ENCODE peak calls at places on chromosomes 3 and 15, in eight cellular contexts. One of them, this sample, is unnamed.

GRCh38 chr3:49930922-49931321 is 1.3 kb upstream of the MON1A start:
- DNase-seq in adrenal gland: no peak
- DNase-seq in left lung: no peak
- DNase-seq in foreskin fibroblast: peak
- DNase-seq in heart left ventricle: no peak
- DNase-seq in AG10803: no peak
- DNase-seq in fibroblast of mammary gland: no peak
- DNase-seq in AG09309: no peak
- DNase-seq in this sample: no peak

GRCh38 chr15:70597945-70598344 is 165.4 kb downstream of the UACA start:
- DNase-seq in AG09309: no peak
- DNase-seq in foreskin fibroblast: no peak
- DNase-seq in AG10803: no peak
- DNase-seq in fibroblast of mammary gland: no peak
- DNase-seq in heart left ventricle: no peak
- DNase-seq in adrenal gland: no peak
- DNase-seq in left lung: no peak
- DNase-seq in this sample: no peak

GRCh38 chr15:51737538-51738305 is at the start of gene LYSMD2:
- DNase-seq in heart left ventricle: peak
- DNase-seq in foreskin fibroblast: peak
- DNase-seq in AG10803: peak
- DNase-seq in adrenal gland: peak
- DNase-seq in left lung: peak
- DNase-seq in AG09309: no peak
- DNase-seq in fibroblast of mammary gland: peak
- DNase-seq in this sample: no peak

GRCh38 chr3:133282239-133282638 is 117.6 kb upstream of the BFSP2 start:
- DNase-seq in AG10803: peak
- DNase-seq in left lung: no peak
- DNase-seq in heart left ventricle: no peak
- DNase-seq in AG09309: no peak
- DNase-seq in foreskin fibroblast: peak
- DNase-seq in fibroblast of mammary gland: no peak
- DNase-seq in adrenal gland: no peak
- DNase-seq in this sample: no peak

GRCh38 chr3:117356296-117356695 is 646.7 kb downstream of the TUSC7 start:
- DNase-seq in heart left ventricle: no peak
- DNase-seq in adrenal gland: no peak
- DNase-seq in AG10803: no peak
- DNase-seq in foreskin fibroblast: no peak
- DNase-seq in fibroblast of mammary gland: no peak
- DNase-seq in AG09309: no peak
- DNase-seq in left lung: no peak
- DNase-seq in this sample: no peak

GRCh38 chr15:99438222-99438592 is 127.6 kb upstream of the MEF2A start:
- DNase-seq in left lung: no peak
- DNase-seq in adrenal gland: peak
- DNase-seq in fibroblast of mammary gland: no peak
- DNase-seq in AG10803: no peak
- DNase-seq in foreskin fibroblast: no peak
- DNase-seq in heart left ventricle: no peak
- DNase-seq in AG09309: no peak
- DNase-seq in this sample: no peak

GRCh38 chr15:73832657-73833056 is 40.7 kb upstream of the TBC1D21 start:
- DNase-seq in fibroblast of mammary gland: no peak
- DNase-seq in left lung: no peak
- DNase-seq in AG10803: no peak
- DNase-seq in adrenal gland: no peak
- DNase-seq in AG09309: no peak
- DNase-seq in heart left ventricle: no peak
- DNase-seq in foreskin fibroblast: no peak
- DNase-seq in this sample: no peak

GRCh38 chr3:112303811-112304325 is 9.9 kb upstream of the SLC9C1 start:
- DNase-seq in fibroblast of mammary gland: peak
- DNase-seq in AG09309: no peak
- DNase-seq in AG10803: peak
- DNase-seq in heart left ventricle: no peak
- DNase-seq in left lung: peak
- DNase-seq in adrenal gland: peak
- DNase-seq in foreskin fibroblast: peak
- DNase-seq in this sample: no peak

GRCh38 chr3:149575213-149575961 is 82.4 kb downstream of the WWTR1 start:
- DNase-seq in AG10803: peak
- DNase-seq in foreskin fibroblast: peak
- DNase-seq in fibroblast of mammary gland: peak
- DNase-seq in adrenal gland: no peak
- DNase-seq in heart left ventricle: no peak
- DNase-seq in left lung: no peak
- DNase-seq in AG09309: peak
- DNase-seq in this sample: no peak

GRCh38 chr3:44065311-44065710 is 176.4 kb upstream of the TOPAZ1 start:
- DNase-seq in left lung: no peak
- DNase-seq in AG10803: peak
- DNase-seq in adrenal gland: peak
- DNase-seq in fibroblast of mammary gland: no peak
- DNase-seq in heart left ventricle: no peak
- DNase-seq in foreskin fibroblast: peak
- DNase-seq in AG09309: no peak
- DNase-seq in this sample: peak

GRCh38 chr3:115211810-115212492 is 64.9 kb upstream of the ZBTB20 start:
- DNase-seq in AG09309: no peak
- DNase-seq in foreskin fibroblast: no peak
- DNase-seq in heart left ventricle: no peak
- DNase-seq in AG10803: no peak
- DNase-seq in adrenal gland: no peak
- DNase-seq in left lung: no peak
- DNase-seq in fibroblast of mammary gland: no peak
- DNase-seq in this sample: no peak

GRCh38 chr3:147419062-147419701 is 10.0 kb downstream of the ZIC1 start:
- DNase-seq in adrenal gland: no peak
- DNase-seq in fibroblast of mammary gland: peak
- DNase-seq in AG10803: peak
- DNase-seq in heart left ventricle: no peak
- DNase-seq in foreskin fibroblast: peak
- DNase-seq in left lung: no peak
- DNase-seq in AG09309: no peak
- DNase-seq in this sample: no peak

GRCh38 chr3:68239542-68239941 is 585.1 kb upstream of the SUCLG2 start:
- DNase-seq in heart left ventricle: no peak
- DNase-seq in left lung: no peak
- DNase-seq in fibroblast of mammary gland: no peak
- DNase-seq in AG10803: no peak
- DNase-seq in foreskin fibroblast: no peak
- DNase-seq in adrenal gland: no peak
- DNase-seq in AG09309: no peak
- DNase-seq in this sample: no peak

GRCh38 chr15:79091204-79091867 is 756 bp upstream of the RASGRF1 start:
- DNase-seq in left lung: no peak
- DNase-seq in fibroblast of mammary gland: peak
- DNase-seq in AG09309: no peak
- DNase-seq in heart left ventricle: no peak
- DNase-seq in AG10803: no peak
- DNase-seq in adrenal gland: no peak
- DNase-seq in foreskin fibroblast: peak
- DNase-seq in this sample: no peak

GRCh38 chr15:74370471-74370870 is 3.0 kb upstream of the CYP11A1 start:
- DNase-seq in heart left ventricle: no peak
- DNase-seq in AG09309: no peak
- DNase-seq in foreskin fibroblast: no peak
- DNase-seq in fibroblast of mammary gland: no peak
- DNase-seq in adrenal gland: no peak
- DNase-seq in left lung: no peak
- DNase-seq in AG10803: no peak
- DNase-seq in this sample: no peak

GRCh38 chr3:152832046-152832445 is 2.9 kb upstream of the P2RY1 start:
- DNase-seq in AG10803: no peak
- DNase-seq in AG09309: no peak
- DNase-seq in adrenal gland: no peak
- DNase-seq in foreskin fibroblast: no peak
- DNase-seq in fibroblast of mammary gland: no peak
- DNase-seq in left lung: no peak
- DNase-seq in heart left ventricle: no peak
- DNase-seq in this sample: no peak

GRCh38 chr15:76185716-76186115 is 125.6 kb downstream of the ETFA start:
- DNase-seq in adrenal gland: no peak
- DNase-seq in left lung: no peak
- DNase-seq in foreskin fibroblast: peak
- DNase-seq in AG10803: peak
- DNase-seq in AG09309: no peak
- DNase-seq in heart left ventricle: no peak
- DNase-seq in fibroblast of mammary gland: peak
- DNase-seq in this sample: no peak

GRCh38 chr3:136893848-136894443 is 31.9 kb downstream of the NCK1 start:
- DNase-seq in foreskin fibroblast: peak
- DNase-seq in adrenal gland: no peak
- DNase-seq in fibroblast of mammary gland: peak
- DNase-seq in AG09309: peak
- DNase-seq in heart left ventricle: no peak
- DNase-seq in left lung: no peak
- DNase-seq in AG10803: peak
- DNase-seq in this sample: no peak

GRCh38 chr3:147793841-147794240 is 384.7 kb downstream of the ZIC1 start:
- DNase-seq in fibroblast of mammary gland: peak
- DNase-seq in adrenal gland: no peak
- DNase-seq in AG10803: no peak
- DNase-seq in foreskin fibroblast: peak
- DNase-seq in AG09309: no peak
- DNase-seq in heart left ventricle: no peak
- DNase-seq in left lung: no peak
- DNase-seq in this sample: no peak

GRCh38 chr3:17243616-17244015 is 358.9 kb downstream of the PLCL2 start:
- DNase-seq in adrenal gland: no peak
- DNase-seq in fibroblast of mammary gland: peak
- DNase-seq in AG09309: no peak
- DNase-seq in AG10803: no peak
- DNase-seq in heart left ventricle: no peak
- DNase-seq in left lung: no peak
- DNase-seq in foreskin fibroblast: no peak
- DNase-seq in this sample: no peak

GRCh38 chr3:170585937-170586310 is at the start of gene SLC7A14:
- DNase-seq in AG09309: no peak
- DNase-seq in foreskin fibroblast: peak
- DNase-seq in AG10803: no peak
- DNase-seq in heart left ventricle: no peak
- DNase-seq in adrenal gland: peak
- DNase-seq in fibroblast of mammary gland: no peak
- DNase-seq in left lung: no peak
- DNase-seq in this sample: no peak

DNA sequence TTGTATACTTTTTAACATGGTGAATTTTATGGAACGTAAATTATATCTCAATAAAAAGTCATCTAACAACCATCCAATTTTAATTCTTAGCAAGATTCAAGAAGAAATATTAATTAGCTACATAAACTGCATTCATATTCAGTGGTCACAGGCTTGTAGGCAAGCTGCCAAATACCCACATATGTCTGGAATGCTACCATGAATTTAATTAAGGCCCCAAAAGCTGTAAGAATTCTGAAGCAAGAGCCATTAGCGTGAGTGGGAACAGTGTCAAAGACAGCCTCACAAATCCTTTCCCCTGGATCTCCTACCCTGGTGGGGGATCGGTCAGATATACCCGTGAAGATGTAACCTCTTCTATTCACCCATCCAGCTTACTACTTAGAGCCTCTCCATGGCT is 39.9 kb downstream of the ATG7 start:
- DNase-seq in adrenal gland: no peak
- DNase-seq in left lung: no peak
- DNase-seq in fibroblast of mammary gland: no peak
- DNase-seq in AG09309: no peak
- DNase-seq in foreskin fibroblast: peak
- DNase-seq in heart left ventricle: no peak
- DNase-seq in AG10803: peak
- DNase-seq in this sample: no peak
- TF ChIP-seq CTCF in adrenal gland: no peak
- TF ChIP-seq CTCF in left lung: no peak
- TF ChIP-seq CTCF in fibroblast of mammary gland: no peak
- TF ChIP-seq CTCF in AG09309: no peak
- TF ChIP-seq CTCF in foreskin fibroblast: no peak
- TF ChIP-seq CTCF in heart left ventricle: no peak
- TF ChIP-seq CTCF in AG10803: no peak
- TF ChIP-seq CTCF in this sample: no peak

GRCh38 chr3:4601926-4602325 is 108.8 kb downstream of the ITPR1 start:
- DNase-seq in adrenal gland: no peak
- DNase-seq in left lung: no peak
- DNase-seq in fibroblast of mammary gland: peak
- DNase-seq in heart left ventricle: no peak
- DNase-seq in AG10803: no peak
- DNase-seq in AG09309: no peak
- DNase-seq in foreskin fibroblast: no peak
- DNase-seq in this sample: no peak
- H3K4me3 ChIP-seq in adrenal gland: no peak
- H3K4me3 ChIP-seq in left lung: no peak
- H3K4me3 ChIP-seq in fibroblast of mammary gland: no peak
- H3K4me3 ChIP-seq in heart left ventricle: no peak
- H3K4me3 ChIP-seq in AG10803: no peak
- H3K4me3 ChIP-seq in AG09309: no peak
- H3K4me3 ChIP-seq in foreskin fibroblast: no peak
- H3K4me3 ChIP-seq in this sample: no peak

DNA sequence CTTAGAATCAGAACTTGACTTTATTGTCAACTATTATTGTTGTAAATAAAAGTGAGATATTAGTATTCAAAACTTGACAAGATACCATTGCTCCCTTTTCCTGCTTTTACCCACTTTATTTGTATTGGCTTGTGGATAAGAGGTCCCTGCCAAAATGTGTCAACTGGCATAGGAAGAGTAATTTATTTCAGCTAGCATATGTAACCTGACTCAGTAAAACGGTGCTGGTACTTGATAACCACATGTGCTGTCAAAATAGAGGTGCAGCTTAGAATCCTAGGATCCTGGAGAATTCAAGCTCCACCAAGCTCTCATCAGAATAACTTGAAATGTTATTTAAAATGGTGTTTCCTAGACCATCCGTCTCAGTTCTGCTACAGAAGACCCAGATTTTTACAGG is 90.2 kb upstream of the TGFBR2 start:
- DNase-seq in heart left ventricle: no peak
- DNase-seq in fibroblast of mammary gland: peak
- DNase-seq in AG10803: no peak
- DNase-seq in AG09309: no peak
- DNase-seq in left lung: no peak
- DNase-seq in adrenal gland: no peak
- DNase-seq in foreskin fibroblast: peak
- DNase-seq in this sample: peak
- TF ChIP-seq CTCF in heart left ventricle: no peak
- TF ChIP-seq CTCF in fibroblast of mammary gland: no peak
- TF ChIP-seq CTCF in AG10803: no peak
- TF ChIP-seq CTCF in AG09309: no peak
- TF ChIP-seq CTCF in left lung: no peak
- TF ChIP-seq CTCF in adrenal gland: no peak
- TF ChIP-seq CTCF in foreskin fibroblast: no peak
- TF ChIP-seq CTCF in this sample: no peak

DNA sequence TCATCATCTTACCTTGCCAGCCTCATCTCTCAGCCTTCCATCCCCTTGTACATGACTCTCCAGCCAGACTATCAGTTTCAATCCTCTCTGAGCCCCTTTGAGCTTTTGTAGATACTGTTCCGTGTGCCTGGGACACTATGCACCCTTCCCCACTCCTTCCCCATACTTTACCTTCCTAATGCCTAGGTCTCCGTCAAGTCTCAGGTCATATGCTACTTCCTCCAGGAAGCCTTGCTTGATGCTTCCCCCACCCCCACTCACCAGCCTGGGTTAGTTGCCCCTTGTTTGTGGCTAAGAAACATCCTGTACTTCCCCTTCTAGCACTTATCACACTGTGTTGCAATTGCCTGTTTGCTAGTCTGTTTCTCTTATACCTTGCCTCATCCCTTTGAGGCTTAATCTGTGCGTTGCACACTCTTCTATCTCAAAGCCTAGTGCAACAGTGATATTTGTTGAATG is 6.7 kb upstream of the USP3 start:
- DNase-seq in foreskin fibroblast: no peak
- DNase-seq in left lung: peak
- DNase-seq in adrenal gland: peak
- DNase-seq in fibroblast of mammary gland: no peak
- DNase-seq in heart left ventricle: no peak
- DNase-seq in AG09309: no peak
- DNase-seq in AG10803: no peak
- DNase-seq in this sample: no peak
- H3K4me3 ChIP-seq in foreskin fibroblast: no peak
- H3K4me3 ChIP-seq in left lung: no peak
- H3K4me3 ChIP-seq in adrenal gland: no peak
- H3K4me3 ChIP-seq in fibroblast of mammary gland: no peak
- H3K4me3 ChIP-seq in heart left ventricle: no peak
- H3K4me3 ChIP-seq in AG09309: no peak
- H3K4me3 ChIP-seq in AG10803: no peak
- H3K4me3 ChIP-seq in this sample: no peak

This sample was measured in LNCaP clone FGC.